ENCODE peak calls at places on chromosomes 12 and 14, in seven cellular contexts. X, J, P, Y, W, L and S are unnamed samples.
A peak's percentile ranks its signal among the peaks of the same experiment; 100 is the strongest.

GRCh38 chr14:73620268-73620667 is 8.0 kb downstream of the ACOT6 start:
- DNase-seq in P (no peak), L (no peak), Y (no peak), J (no peak), W (no peak), X (no peak), S (no peak)

GRCh38 chr14:58078068-58078467 is 73.9 kb downstream of the ARMH4 start:
- DNase-seq in J (no peak), P (no peak), W (no peak), X (peak; percentile 54), Y (no peak), L (no peak), S (no peak)

GRCh38 chr12:123614110-123614509 is 12.2 kb downstream of the DDX55 start:
- DNase-seq in J (no peak), L (no peak), X (no peak), W (no peak), P (no peak), Y (no peak), S (no peak)

GRCh38 chr12:84911331-84912190 is 1.0 kb downstream of the SLC6A15 start:
- DNase-seq in Y (peak; percentile 72), W (no peak), X (peak; percentile 43), J (peak; percentile 68), L (no peak), P (peak; percentile 17), S (peak; percentile 90)

GRCh38 chr12:113475451-113476085 is 3.9 kb upstream of the LHX5 start:
- DNase-seq in W (no peak), X (no peak), Y (no peak), P (no peak), L (no peak), J (no peak), S (no peak)

GRCh38 chr12:42679402-42679801 is 89.9 kb upstream of the PRICKLE1 start:
- DNase-seq in Y (peak; percentile 21), J (no peak), P (no peak), X (peak; percentile 27), W (no peak), L (no peak), S (no peak)

GRCh38 chr14:33052899-33053400 is 114.3 kb downstream of the NPAS3 start:
- DNase-seq in W (no peak), Y (no peak), X (no peak), J (no peak), L (no peak), P (no peak), S (peak; percentile 16)

GRCh38 chr12:48592591-48593086 is 22.8 kb upstream of the LALBA start:
- DNase-seq in W (no peak), L (no peak), P (no peak), J (no peak), X (no peak), Y (no peak), S (no peak)

GRCh38 chr12:53219956-53220856 is 11.8 kb downstream of the RARG start:
- DNase-seq in Y (peak; percentile 81), X (peak; percentile 75), P (peak; percentile 68), L (peak; percentile 82), W (peak; percentile 64), J (peak; percentile 84), S (peak; percentile 61)

GRCh38 chr12:117141097-117141898 is 42.1 kb upstream of the TESC start:
- DNase-seq in X (no peak), P (no peak), Y (no peak), W (no peak), J (peak; percentile 79), L (no peak), S (no peak)

GRCh38 chr14:67636361-67636919 is 16.7 kb downstream of the ARG2 start:
- DNase-seq in X (no peak), W (no peak), L (no peak), J (no peak), P (no peak), Y (no peak), S (no peak)
- H3K27ac ChIP-seq in X (no peak overlapping the region), W (no peak overlapping the region), L (no peak overlapping the region), J (no peak overlapping the region), P (no peak overlapping the region), Y (no peak overlapping the region), S (no peak overlapping the region)

DNA sequence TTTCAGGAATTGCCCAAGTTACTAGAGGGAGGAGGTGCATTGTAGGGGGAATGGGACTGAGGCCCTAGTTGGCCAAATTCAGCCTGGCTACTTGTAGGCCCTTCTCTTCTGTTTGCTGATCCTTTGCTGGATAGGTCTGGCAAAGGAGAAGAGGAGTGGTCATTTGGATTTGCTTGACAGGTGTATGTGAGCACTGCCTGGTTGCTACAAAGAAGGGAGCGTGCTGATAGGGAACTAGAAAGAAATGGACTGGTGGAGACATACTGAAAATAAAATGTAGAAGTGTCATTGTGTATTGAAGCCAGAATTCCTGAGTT is 3.6 kb downstream of the PSMA6 start:
- DNase-seq in W (no peak), L (no peak), X (no peak), P (no peak), J (no peak), Y (peak; percentile 1), S (no peak)
- H3K4me3 ChIP-seq in W (peak overlapping the region; percentile 89), L (no peak overlapping the region), X (no peak overlapping the region), P (no peak overlapping the region), J (no peak overlapping the region), Y (no peak overlapping the region), S (no peak overlapping the region)

DNA sequence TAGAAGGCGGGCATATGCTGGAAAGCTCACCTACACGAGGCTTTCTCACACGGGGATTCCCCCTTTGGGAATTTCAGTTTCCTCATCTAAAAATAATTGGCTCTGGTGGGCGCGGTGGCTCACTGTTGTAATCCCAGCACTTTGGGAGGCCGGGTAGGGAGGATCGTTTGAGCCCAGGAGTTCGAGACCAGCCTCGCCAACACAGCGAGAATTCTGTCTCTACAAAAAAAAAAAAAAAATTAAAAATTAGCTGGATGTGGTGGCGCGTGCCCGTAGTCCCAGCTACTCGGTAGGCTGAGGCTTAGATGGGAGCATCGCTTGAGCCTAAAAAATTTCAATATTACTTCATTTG is 400 bp upstream of the NDUFA12 start:
- DNase-seq in J (no peak), X (no peak), P (no peak), Y (no peak), W (no peak), L (no peak), S (no peak)
- H3K27ac ChIP-seq in J (peak overlapping the region; percentile 81), X (no peak overlapping the region), P (peak overlapping the region; percentile 79), Y (peak overlapping the region; percentile 87), W (peak overlapping the region; percentile 86), L (peak overlapping the region; percentile 63), S (peak overlapping the region; percentile 89)

DNA sequence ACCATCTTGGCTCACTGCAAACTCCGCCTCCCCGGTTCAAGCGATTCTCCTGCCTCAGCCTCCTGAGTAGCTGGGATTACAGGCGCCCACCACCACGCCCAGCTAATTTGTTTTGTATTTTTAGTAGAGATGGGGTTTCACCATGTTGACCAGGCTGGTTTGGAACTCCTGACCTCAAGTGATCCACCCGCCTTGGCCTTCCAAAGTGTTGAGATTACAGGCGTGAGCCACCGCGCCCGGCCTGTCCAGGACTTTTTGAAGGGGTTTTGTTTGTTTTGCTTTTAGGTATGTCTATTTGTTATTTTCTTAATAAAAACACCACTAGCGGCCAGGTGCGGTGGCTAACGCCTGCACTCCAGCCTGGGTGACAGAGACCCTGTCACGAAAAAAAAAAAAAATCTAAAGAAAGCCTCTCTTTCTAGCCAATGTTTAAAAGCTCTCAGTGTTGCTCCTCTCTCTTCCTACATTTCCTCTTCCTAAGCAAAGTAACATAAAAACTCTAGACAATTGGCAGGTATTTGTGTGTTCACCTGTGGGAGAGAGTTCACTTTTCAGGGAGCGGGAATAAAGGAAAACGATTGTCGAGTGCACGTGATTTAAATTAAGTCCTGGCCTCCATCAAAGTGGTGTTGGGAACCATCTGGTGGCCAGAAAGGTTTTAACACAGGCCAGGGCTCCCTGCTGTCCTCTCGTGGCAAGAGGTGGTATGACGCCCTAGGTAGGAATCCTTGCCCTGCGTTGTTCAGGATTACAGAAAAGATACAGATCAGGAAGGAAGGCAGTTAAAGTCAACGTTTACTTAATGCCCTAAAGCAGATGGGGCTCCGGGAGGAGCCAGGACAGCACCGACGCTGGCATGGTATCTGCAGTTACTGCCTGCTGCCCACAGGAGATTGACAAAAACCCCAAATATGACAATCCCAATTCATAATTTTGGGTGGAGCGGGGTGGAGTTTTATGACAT is 36.2 kb upstream of the ATP23 start:
- DNase-seq in P (peak; percentile 78), J (peak; percentile 87), Y (peak; percentile 87), L (peak; percentile 85), W (peak; percentile 84), X (peak; percentile 95), S (peak; percentile 90)
- H3K4me3 ChIP-seq in P (peak overlapping the region; percentile 9), J (peak overlapping the region; percentile 15), Y (no peak overlapping the region), L (no peak overlapping the region), W (peak overlapping the region; percentile 35), X (no peak overlapping the region), S (no peak overlapping the region)